ENCODE peak calls at places on chromosomes 6 and 20, in eight cellular contexts. One of them, this sample, is unnamed.

GRCh38 chr20:6714202-6714800 is 53.2 kb upstream of the BMP2 start:
- DNase-seq in fibroblast of lung: no peak
- DNase-seq in HS-27A: no peak
- DNase-seq in SK-N-SH: no peak
- DNase-seq in activated CD4-positive, alpha-beta T cell treated with anti-CD3 and anti-CD28 coated beads, Interleukin-2, amount 10 ng/mL, durations not matched to agents 7 days and 5 days: no peak
- DNase-seq in NCI-H345: no peak
- DNase-seq in GF-D8: no peak
- DNase-seq in anterior cingulate cortex: no peak
- DNase-seq in this sample: no peak

GRCh38 chr6:75103411-75103810 is 102.4 kb downstream of the COL12A1 start:
- DNase-seq in fibroblast of lung: no peak
- DNase-seq in HS-27A: no peak
- DNase-seq in SK-N-SH: no peak
- DNase-seq in activated CD4-positive, alpha-beta T cell treated with anti-CD3 and anti-CD28 coated beads, Interleukin-2, amount 10 ng/mL, durations not matched to agents 7 days and 5 days: no peak
- DNase-seq in NCI-H345: no peak
- DNase-seq in GF-D8: no peak
- DNase-seq in anterior cingulate cortex: no peak
- DNase-seq in this sample: no peak

GRCh38 chr6:91149246-91149645 is 562.4 kb upstream of the MAP3K7 start:
- DNase-seq in fibroblast of lung: no peak
- DNase-seq in HS-27A: no peak
- DNase-seq in SK-N-SH: no peak
- DNase-seq in activated CD4-positive, alpha-beta T cell treated with anti-CD3 and anti-CD28 coated beads, Interleukin-2, amount 10 ng/mL, durations not matched to agents 7 days and 5 days: no peak
- DNase-seq in NCI-H345: no peak
- DNase-seq in GF-D8: no peak
- DNase-seq in anterior cingulate cortex: no peak
- DNase-seq in this sample: no peak

GRCh38 chr20:59439243-59439642 is 138.8 kb downstream of the EDN3 start:
- DNase-seq in fibroblast of lung: no peak
- DNase-seq in HS-27A: no peak
- DNase-seq in SK-N-SH: no peak
- DNase-seq in activated CD4-positive, alpha-beta T cell treated with anti-CD3 and anti-CD28 coated beads, Interleukin-2, amount 10 ng/mL, durations not matched to agents 7 days and 5 days: no peak
- DNase-seq in NCI-H345: no peak
- DNase-seq in GF-D8: no peak
- DNase-seq in anterior cingulate cortex: no peak
- DNase-seq in this sample: no peak

GRCh38 chr6:140537834-140538680 is 1163.6 kb upstream of the CITED2 start:
- DNase-seq in fibroblast of lung: peak; percentile 98
- DNase-seq in HS-27A: peak; percentile 95
- DNase-seq in SK-N-SH: no peak
- DNase-seq in activated CD4-positive, alpha-beta T cell treated with anti-CD3 and anti-CD28 coated beads, Interleukin-2, amount 10 ng/mL, durations not matched to agents 7 days and 5 days: no peak
- DNase-seq in NCI-H345: no peak
- DNase-seq in GF-D8: no peak
- DNase-seq in anterior cingulate cortex: no peak
- DNase-seq in this sample: no peak

GRCh38 chr20:49904440-49905214 is 10.7 kb downstream of the SPATA2 start:
- DNase-seq in fibroblast of lung: no peak
- DNase-seq in HS-27A: no peak
- DNase-seq in SK-N-SH: no peak
- DNase-seq in activated CD4-positive, alpha-beta T cell treated with anti-CD3 and anti-CD28 coated beads, Interleukin-2, amount 10 ng/mL, durations not matched to agents 7 days and 5 days: no peak
- DNase-seq in NCI-H345: no peak
- DNase-seq in GF-D8: no peak
- DNase-seq in anterior cingulate cortex: no peak
- DNase-seq in this sample: no peak

GRCh38 chr20:36624068-36624813 is 18.7 kb downstream of the RAB5IF start:
- DNase-seq in fibroblast of lung: no peak
- DNase-seq in HS-27A: no peak
- DNase-seq in SK-N-SH: no peak
- DNase-seq in activated CD4-positive, alpha-beta T cell treated with anti-CD3 and anti-CD28 coated beads, Interleukin-2, amount 10 ng/mL, durations not matched to agents 7 days and 5 days: no peak
- DNase-seq in NCI-H345: no peak
- DNase-seq in GF-D8: no peak
- DNase-seq in anterior cingulate cortex: no peak
- DNase-seq in this sample: peak; percentile 39

GRCh38 chr6:34083227-34083889 is 62.5 kb downstream of the GRM4 start:
- DNase-seq in fibroblast of lung: no peak
- DNase-seq in HS-27A: no peak
- DNase-seq in SK-N-SH: no peak
- DNase-seq in activated CD4-positive, alpha-beta T cell treated with anti-CD3 and anti-CD28 coated beads, Interleukin-2, amount 10 ng/mL, durations not matched to agents 7 days and 5 days: no peak
- DNase-seq in NCI-H345: no peak
- DNase-seq in GF-D8: no peak
- DNase-seq in anterior cingulate cortex: no peak
- DNase-seq in this sample: no peak

GRCh38 chr20:35641743-35642142 is 23.0 kb downstream of the CPNE1 start:
- DNase-seq in fibroblast of lung: no peak
- DNase-seq in HS-27A: no peak
- DNase-seq in SK-N-SH: no peak
- DNase-seq in activated CD4-positive, alpha-beta T cell treated with anti-CD3 and anti-CD28 coated beads, Interleukin-2, amount 10 ng/mL, durations not matched to agents 7 days and 5 days: no peak
- DNase-seq in NCI-H345: no peak
- DNase-seq in GF-D8: peak; percentile 67
- DNase-seq in anterior cingulate cortex: no peak
- DNase-seq in this sample: no peak

GRCh38 chr6:163944897-163945296 is 530.4 kb downstream of the QKI start:
- DNase-seq in fibroblast of lung: no peak
- DNase-seq in HS-27A: no peak
- DNase-seq in SK-N-SH: no peak
- DNase-seq in activated CD4-positive, alpha-beta T cell treated with anti-CD3 and anti-CD28 coated beads, Interleukin-2, amount 10 ng/mL, durations not matched to agents 7 days and 5 days: no peak
- DNase-seq in NCI-H345: peak; percentile 25
- DNase-seq in GF-D8: no peak
- DNase-seq in anterior cingulate cortex: no peak
- DNase-seq in this sample: peak; percentile 15

GRCh38 chr20:40809361-40809760 is 120.3 kb upstream of the MAFB start:
- DNase-seq in fibroblast of lung: no peak
- DNase-seq in HS-27A: no peak
- DNase-seq in SK-N-SH: no peak
- DNase-seq in activated CD4-positive, alpha-beta T cell treated with anti-CD3 and anti-CD28 coated beads, Interleukin-2, amount 10 ng/mL, durations not matched to agents 7 days and 5 days: no peak
- DNase-seq in NCI-H345: no peak
- DNase-seq in GF-D8: no peak
- DNase-seq in anterior cingulate cortex: no peak
- DNase-seq in this sample: no peak

GRCh38 chr20:41387433-41387832 is 20.8 kb upstream of the EMILIN3 start:
- DNase-seq in fibroblast of lung: no peak
- DNase-seq in HS-27A: no peak
- DNase-seq in SK-N-SH: peak; percentile 58
- DNase-seq in activated CD4-positive, alpha-beta T cell treated with anti-CD3 and anti-CD28 coated beads, Interleukin-2, amount 10 ng/mL, durations not matched to agents 7 days and 5 days: no peak
- DNase-seq in NCI-H345: no peak
- DNase-seq in GF-D8: no peak
- DNase-seq in anterior cingulate cortex: no peak
- DNase-seq in this sample: no peak

GRCh38 chr20:36064661-36065426 is 89.7 kb upstream of the EPB41L1 start:
- DNase-seq in fibroblast of lung: peak; percentile 78
- DNase-seq in HS-27A: no peak
- DNase-seq in SK-N-SH: peak; percentile 99
- DNase-seq in activated CD4-positive, alpha-beta T cell treated with anti-CD3 and anti-CD28 coated beads, Interleukin-2, amount 10 ng/mL, durations not matched to agents 7 days and 5 days: peak; percentile 92
- DNase-seq in NCI-H345: peak; percentile 94
- DNase-seq in GF-D8: peak; percentile 5
- DNase-seq in anterior cingulate cortex: peak; percentile 84
- DNase-seq in this sample: peak; percentile 78

GRCh38 chr20:62795023-62795761 is 1.1 kb upstream of the MRGBP start:
- DNase-seq in fibroblast of lung: peak; percentile 48
- DNase-seq in HS-27A: no peak
- DNase-seq in SK-N-SH: peak; percentile 79
- DNase-seq in activated CD4-positive, alpha-beta T cell treated with anti-CD3 and anti-CD28 coated beads, Interleukin-2, amount 10 ng/mL, durations not matched to agents 7 days and 5 days: peak; percentile 70
- DNase-seq in NCI-H345: peak; percentile 89
- DNase-seq in GF-D8: peak; percentile 55
- DNase-seq in anterior cingulate cortex: no peak
- DNase-seq in this sample: peak; percentile 84

GRCh38 chr6:36727491-36728021 is 29.9 kb downstream of the RAB44 start:
- DNase-seq in fibroblast of lung: no peak
- DNase-seq in HS-27A: no peak
- DNase-seq in SK-N-SH: no peak
- DNase-seq in activated CD4-positive, alpha-beta T cell treated with anti-CD3 and anti-CD28 coated beads, Interleukin-2, amount 10 ng/mL, durations not matched to agents 7 days and 5 days: peak; percentile 17
- DNase-seq in NCI-H345: peak; percentile 14
- DNase-seq in GF-D8: peak; percentile 23
- DNase-seq in anterior cingulate cortex: no peak
- DNase-seq in this sample: no peak

GRCh38 chr6:113732384-113732966 is 124.7 kb upstream of the MARCKS start:
- DNase-seq in fibroblast of lung: peak; percentile 59
- DNase-seq in HS-27A: no peak
- DNase-seq in SK-N-SH: peak; percentile 40
- DNase-seq in activated CD4-positive, alpha-beta T cell treated with anti-CD3 and anti-CD28 coated beads, Interleukin-2, amount 10 ng/mL, durations not matched to agents 7 days and 5 days: no peak
- DNase-seq in NCI-H345: peak; percentile 77
- DNase-seq in GF-D8: no peak
- DNase-seq in anterior cingulate cortex: peak; percentile 28
- DNase-seq in this sample: peak; percentile 79

GRCh38 chr6:74690365-74690764 is 515.5 kb downstream of the COL12A1 start:
- DNase-seq in fibroblast of lung: peak; percentile 5
- DNase-seq in HS-27A: no peak
- DNase-seq in SK-N-SH: no peak
- DNase-seq in activated CD4-positive, alpha-beta T cell treated with anti-CD3 and anti-CD28 coated beads, Interleukin-2, amount 10 ng/mL, durations not matched to agents 7 days and 5 days: no peak
- DNase-seq in NCI-H345: no peak
- DNase-seq in GF-D8: no peak
- DNase-seq in anterior cingulate cortex: no peak
- DNase-seq in this sample: no peak

GRCh38 chr20:53935353-53936084 is 134.9 kb downstream of the BCAS1 start:
- DNase-seq in fibroblast of lung: no peak
- DNase-seq in HS-27A: no peak
- DNase-seq in SK-N-SH: no peak
- DNase-seq in activated CD4-positive, alpha-beta T cell treated with anti-CD3 and anti-CD28 coated beads, Interleukin-2, amount 10 ng/mL, durations not matched to agents 7 days and 5 days: no peak
- DNase-seq in NCI-H345: no peak
- DNase-seq in GF-D8: peak; percentile 26
- DNase-seq in anterior cingulate cortex: no peak
- DNase-seq in this sample: no peak